ENCODE peak calls at places on chromosomes 6 and 20, in seven cellular contexts. X, B, H, J, U, S and K are unnamed samples.

GRCh38 chr6:24981385-24981758 is 45.6 kb upstream of the RIPOR2 start:
- DNase-seq in J (no peak), X (no peak), U (peak; percentile 40), S (no peak), B (no peak), H (no peak), K (no peak)

GRCh38 chr6:135018961-135019360 is 35.7 kb downstream of the HBS1L start:
- DNase-seq in S (no peak), U (no peak), X (no peak), H (no peak), B (no peak), J (no peak), K (no peak)

GRCh38 chr6:64732888-64733287 is 974.1 kb downstream of the EYS start:
- DNase-seq in J (no peak), H (no peak), U (peak; percentile 72), X (peak; percentile 8), S (no peak), B (no peak), K (no peak)

GRCh38 chr6:35343835-35344550 is 1.6 kb downstream of the PPARD start:
- DNase-seq in X (no peak), J (no peak), U (no peak), S (no peak), H (peak; percentile 53), B (no peak), K (peak; percentile 37)

GRCh38 chr6:145034664-145035063 is 700.7 kb downstream of the EPM2A start:
- DNase-seq in B (no peak), U (no peak), S (no peak), J (no peak), H (no peak), X (no peak), K (no peak)

GRCh38 chr20:38387953-38388352 is 41.7 kb downstream of the LBP start:
- DNase-seq in H (no peak), U (no peak), S (no peak), X (no peak), B (no peak), J (no peak), K (peak; percentile 62)

GRCh38 chr6:28648878-28649375 is 123.2 kb downstream of the GPX5 start:
- DNase-seq in H (no peak), J (peak; percentile 88), X (no peak), S (no peak), B (no peak), U (no peak), K (no peak)

GRCh38 chr20:56451056-56451765 is 17.2 kb upstream of the RTF2 start:
- DNase-seq in B (no peak), H (no peak), X (no peak), J (no peak), U (no peak), S (no peak), K (no peak)

GRCh38 chr6:134628154-134628553 is 310.2 kb upstream of the SGK1 start:
- DNase-seq in S (no peak), J (no peak), B (no peak), X (no peak), U (no peak), H (no peak), K (no peak)

GRCh38 chr6:7078856-7079255 is 28.9 kb upstream of the RREB1 start:
- DNase-seq in B (no peak), U (no peak), X (no peak), J (no peak), S (no peak), H (no peak), K (no peak)

GRCh38 chr20:62066339-62066982 is 780 bp upstream of the TAF4 start:
- DNase-seq in J (peak; percentile 85), B (no peak), S (peak; percentile 85), H (peak; percentile 91), U (peak; percentile 28), X (no peak), K (peak; percentile 72)

GRCh38 chr20:38301283-38301682 is 2.7 kb upstream of the BPI start:
- DNase-seq in X (no peak), B (no peak), H (no peak), J (no peak), U (no peak), S (no peak), K (no peak)

GRCh38 chr20:35468671-35469334 is 13.4 kb downstream of the CEP250 start:
- DNase-seq in B (no peak), U (no peak), X (no peak), J (no peak), H (no peak), S (no peak), K (no peak)

GRCh38 chr6:136801581-136801980 is 9.3 kb upstream of the MAP3K5 start:
- DNase-seq in B (no peak), H (no peak), X (no peak), S (no peak), J (no peak), U (no peak), K (no peak)

GRCh38 chr20:5095931-5096330 is 23.8 kb downstream of the PCNA start:
- DNase-seq in J (peak; percentile 98), H (no peak), X (no peak), S (no peak), U (no peak), B (no peak), K (no peak)

GRCh38 chr6:143513410-143513809 is 1.9 kb upstream of the FUCA2 start:
- DNase-seq in X (no peak), B (no peak), S (no peak), J (no peak), U (no peak), H (no peak), K (peak; percentile 59)

GRCh38 chr6:15620616-15621015 is 42.2 kb downstream of the DTNBP1 start:
- DNase-seq in S (no peak), H (no peak), B (no peak), J (peak; percentile 92), U (no peak), X (no peak), K (no peak)

GRCh38 chr6:93300661-93301060 is 118.7 kb downstream of the EPHA7 start:
- DNase-seq in H (no peak), S (no peak), U (no peak), J (no peak), B (no peak), X (no peak), K (no peak)